ENCODE peak calls at places on chromosomes 11 and 22, in nine cellular contexts. K, P, Y, E, J, N, M, G and R are unnamed samples.

GRCh38 chr11:93054881-93055280 is 85.4 kb downstream of the MTNR1B start:
- DNase-seq in G (peak; percentile 89), K (no peak), E (no peak), J (no peak), N (no peak), P (peak; percentile 71), Y (peak; percentile 59), M (no peak), R (no peak)

GRCh38 chr11:64987998-64988854 is 8.5 kb downstream of the BATF2 start:
- DNase-seq in Y (no peak), N (no peak), J (no peak), E (no peak), G (no peak), M (no peak), K (no peak), P (no peak), R (no peak)

GRCh38 chr22:42500164-42500835 is 19.3 kb downstream of the RRP7A start:
- DNase-seq in Y (peak; percentile 55), N (peak; percentile 65), G (peak; percentile 85), P (peak; percentile 81), K (peak; percentile 87), J (peak; percentile 96), E (peak; percentile 82), M (peak; percentile 93), R (peak; percentile 91)

GRCh38 chr11:44866301-44866700 is 84.4 kb downstream of the TP53I11 start:
- DNase-seq in M (peak; percentile 13), K (no peak), J (no peak), P (no peak), N (no peak), E (no peak), Y (no peak), G (no peak), R (no peak)

GRCh38 chr22:24948356-24949202 is 2.1 kb upstream of the LHFPL7 start:
- DNase-seq in M (no peak), G (no peak), P (no peak), N (no peak), J (peak; percentile 82), K (no peak), E (no peak), Y (no peak), R (no peak)

GRCh38 chr22:19990609-19991394 is 25.8 kb downstream of the ARVCF start:
- DNase-seq in G (no peak), K (peak; percentile 20), J (no peak), N (no peak), P (peak; percentile 63), E (no peak), M (no peak), Y (no peak), R (no peak)

GRCh38 chr11:32706985-32707736 is 87.3 kb downstream of the CCDC73 start:
- DNase-seq in N (no peak), E (no peak), G (peak; percentile 55), Y (peak; percentile 10), K (no peak), M (no peak), J (no peak), P (peak; percentile 37), R (no peak)

GRCh38 chr22:48950151-48950915 is 877.3 kb downstream of the BRD1 start:
- DNase-seq in M (no peak), K (no peak), Y (no peak), P (no peak), N (no peak), J (peak; percentile 39), E (no peak), G (no peak), R (peak; percentile 58)

GRCh38 chr11:19933801-19934488 is 221.3 kb downstream of the NAV2 start:
- DNase-seq in M (no peak), J (no peak), Y (no peak), K (no peak), N (no peak), G (no peak), E (no peak), P (no peak), R (no peak)

GRCh38 chr11:19933132-19933735 is 220.6 kb downstream of the NAV2 start:
- DNase-seq in N (no peak), P (no peak), K (no peak), G (no peak), J (no peak), Y (no peak), E (no peak), M (no peak), R (no peak)

GRCh38 chr11:19936461-19936860 is 223.8 kb downstream of the DBX1 start:
- DNase-seq in Y (no peak), K (no peak), N (no peak), G (no peak), E (no peak), P (no peak), J (no peak), M (no peak), R (no peak)

GRCh38 chr11:19935507-19935906 is 222.9 kb downstream of the NAV2 start:
- DNase-seq in M (no peak), E (no peak), J (peak; percentile 73), G (no peak), Y (peak; percentile 67), P (no peak), K (no peak), N (peak; percentile 83), R (no peak)

GRCh38 chr11:19934828-19935259 is 222.2 kb downstream of the NAV2 start:
- DNase-seq in N (no peak), M (no peak), G (no peak), E (no peak), P (no peak), K (no peak), Y (no peak), J (no peak), R (no peak)
- H3K27ac ChIP-seq in N (peak overlapping the region; percentile 1), M (no peak overlapping the region), G (no peak overlapping the region), E (no peak overlapping the region), P (no peak overlapping the region), K (no peak overlapping the region), Y (no peak overlapping the region), J (no peak overlapping the region), R (peak overlapping the region; percentile 82)

GRCh38 chr22:37697540-37697835 is 640 bp downstream of the TRIOBP start:
- DNase-seq in E (no peak), G (no peak), K (no peak), N (no peak), P (no peak), Y (no peak), J (no peak), M (no peak), R (no peak)

GRCh38 chr22:37705205-37705604 is 8.4 kb downstream of the TRIOBP start:
- DNase-seq in N (no peak), G (no peak), J (no peak), K (no peak), E (no peak), M (no peak), P (no peak), Y (no peak), R (no peak)

GRCh38 chr22:37704645-37705044 is 7.8 kb downstream of the TRIOBP start:
- DNase-seq in K (no peak), J (no peak), N (no peak), P (no peak), M (no peak), E (no peak), G (no peak), Y (no peak), R (no peak)

GRCh38 chr22:37703906-37704305 is 7.1 kb downstream of the TRIOBP start:
- DNase-seq in Y (no peak), N (no peak), P (no peak), E (no peak), K (no peak), J (no peak), M (no peak), G (no peak), R (no peak)

DNA sequence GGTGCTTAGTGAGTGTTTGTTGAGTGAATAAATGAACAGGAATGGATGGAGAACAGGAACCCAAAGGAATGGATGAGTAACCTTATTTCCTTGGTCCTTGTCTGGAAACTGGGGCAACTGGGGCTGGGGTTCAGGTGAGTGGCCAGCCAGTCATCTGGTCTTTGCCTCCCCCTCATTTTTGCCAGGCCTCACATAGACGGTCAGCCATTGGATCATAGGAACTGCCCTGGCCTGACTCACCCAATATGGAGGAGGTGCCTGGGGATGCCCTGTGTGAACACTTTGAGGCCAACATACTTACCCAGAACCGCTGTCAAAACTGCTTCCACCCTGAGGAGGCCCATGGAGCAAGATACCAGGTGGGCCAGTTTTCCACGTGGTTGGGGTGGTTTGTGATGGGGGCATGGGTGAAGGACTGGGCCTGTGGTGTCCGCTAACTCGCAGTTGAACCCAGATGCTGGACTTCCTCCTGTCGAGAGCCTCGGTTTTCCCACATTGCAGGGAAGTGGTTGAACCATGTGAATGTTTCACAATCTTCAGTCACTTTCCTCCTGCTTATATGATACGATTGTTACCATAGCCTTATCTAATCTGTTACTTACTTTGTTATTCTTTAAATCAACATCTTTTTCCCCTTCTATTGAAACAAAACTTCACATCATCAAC is 4.4 kb downstream of the TRIOBP start:
- DNase-seq in P (no peak), M (no peak), G (peak; percentile 71), Y (peak; percentile 20), E (no peak), J (no peak), K (no peak), N (no peak), R (no peak)
- H3K27ac ChIP-seq in P (no peak overlapping the region), M (no peak overlapping the region), G (no peak overlapping the region), Y (no peak overlapping the region), E (no peak overlapping the region), J (no peak overlapping the region), K (no peak overlapping the region), N (no peak overlapping the region), R (no peak overlapping the region)

DNA sequence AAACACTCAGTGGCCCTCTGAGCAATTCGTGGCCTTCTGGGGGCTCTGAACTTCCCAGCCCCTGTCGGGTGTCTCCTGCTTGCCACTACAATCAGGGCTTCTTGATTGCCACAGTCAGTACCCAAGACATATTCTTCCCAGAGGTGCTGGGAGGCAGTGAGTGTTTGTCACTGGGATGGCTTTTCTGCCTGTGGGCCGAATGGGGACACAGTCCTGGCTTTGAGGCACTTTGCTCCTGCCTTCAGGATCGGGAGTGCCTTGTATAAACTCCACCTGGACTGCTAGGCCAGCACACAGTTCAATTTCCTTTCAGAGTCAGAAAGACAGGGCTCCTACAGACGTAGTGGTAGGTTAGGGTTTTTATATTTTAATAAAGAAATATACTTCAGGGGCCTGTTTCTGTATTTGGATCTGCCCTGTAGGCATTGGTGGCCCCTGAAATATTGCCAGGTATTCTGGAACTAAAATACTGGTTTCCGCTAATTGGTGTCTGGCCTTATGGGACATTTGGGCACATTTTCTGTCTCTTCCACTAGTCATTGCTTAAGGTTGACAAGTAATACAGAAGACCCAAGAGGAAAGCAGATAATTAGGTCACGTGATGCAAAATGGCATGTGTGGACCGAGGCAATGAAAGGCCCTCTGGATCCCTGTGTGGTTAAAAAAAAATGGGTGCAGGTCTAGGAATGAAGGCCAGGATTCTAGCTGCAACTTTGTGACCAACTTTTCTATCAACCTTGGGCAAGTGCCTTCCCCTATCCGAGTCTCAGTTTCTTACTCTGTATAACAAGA is 98.4 kb upstream of the NARS2 start:
- DNase-seq in P (no peak), N (no peak), J (no peak), G (no peak), Y (no peak), M (no peak), K (no peak), E (no peak), R (peak; percentile 19)
- H3K27ac ChIP-seq in P (no peak overlapping the region), N (no peak overlapping the region), J (no peak overlapping the region), G (no peak overlapping the region), Y (no peak overlapping the region), M (no peak overlapping the region), K (no peak overlapping the region), E (no peak overlapping the region), R (no peak overlapping the region)

DNA sequence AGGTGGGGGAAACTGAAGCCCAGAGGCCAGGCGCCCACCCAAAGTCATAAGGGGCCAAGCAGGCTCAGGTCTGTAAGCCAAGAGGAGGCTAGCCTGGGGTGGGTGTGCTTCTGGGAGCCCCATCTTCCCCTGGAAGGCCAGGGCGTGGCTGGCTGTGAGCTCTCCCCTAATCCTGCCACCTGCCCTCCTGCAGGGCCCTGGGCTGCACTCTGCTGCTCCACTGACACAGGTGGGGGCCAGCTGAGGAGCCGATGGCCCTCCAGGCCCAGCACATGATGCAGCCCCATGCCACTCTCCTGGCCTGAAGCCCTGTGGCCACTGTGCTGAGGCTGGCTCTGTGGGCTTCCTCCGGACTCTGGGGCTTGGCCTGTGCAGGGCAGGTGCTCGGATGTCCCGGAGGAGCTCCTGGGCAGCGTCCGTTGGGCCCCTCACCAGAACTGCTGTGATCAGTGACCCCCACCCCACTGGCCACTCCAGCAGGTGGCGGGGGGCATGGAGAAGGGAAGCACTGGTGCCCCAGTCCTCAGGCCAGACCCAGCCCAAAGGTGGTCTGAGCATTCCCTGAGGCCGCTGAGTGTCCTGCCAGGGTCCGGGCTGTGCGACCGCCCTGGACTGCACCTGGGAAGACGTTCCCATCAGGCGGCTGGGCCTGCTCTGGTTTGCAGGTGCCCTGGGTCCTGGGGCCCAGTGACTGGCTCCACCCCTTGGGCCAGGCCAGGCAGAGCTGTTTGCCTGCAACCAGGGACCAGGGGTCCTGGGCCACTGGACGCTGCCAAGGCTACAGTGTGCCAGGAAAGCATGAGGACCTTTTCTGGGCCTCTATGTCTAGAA is 8.5 kb downstream of the PIM3 start:
- DNase-seq in J (peak; percentile 53), N (no peak), K (peak; percentile 33), P (no peak), G (no peak), Y (no peak), M (peak; percentile 52), E (no peak), R (peak; percentile 71)
- H3K27ac ChIP-seq in J (no peak overlapping the region), N (no peak overlapping the region), K (no peak overlapping the region), P (no peak overlapping the region), G (no peak overlapping the region), Y (no peak overlapping the region), M (peak overlapping the region; percentile 95), E (no peak overlapping the region), R (peak overlapping the region; percentile 91)